ENCODE peak calls at places on chromosomes 6 and 20, in four cellular contexts. X, N, T and B are unnamed samples.

GRCh38 chr6:107657755-107658461 is 166.2 kb downstream of the SCML4 start:
- DNase-seq in X (peak), N (peak), T (no peak), B (no peak)

GRCh38 chr6:43771210-43771857 is 1.3 kb downstream of the VEGFA start:
- DNase-seq in X (peak), T (peak), N (no peak), B (no peak)

GRCh38 chr20:44448753-44449546 is 26.7 kb upstream of the TTPAL start:
- DNase-seq in T (peak), X (no peak), N (peak), B (peak)

GRCh38 chr6:32752580-32752979 is 10.8 kb downstream of the HLA-DQB2 start:
- DNase-seq in T (no peak), N (no peak), X (no peak), B (no peak)

GRCh38 chr6:81806793-81807565 is 54.5 kb upstream of the TENT5A start:
- DNase-seq in T (no peak), X (no peak), N (no peak), B (no peak)

GRCh38 chr6:41072836-41073202 is at the start of gene NFYA:
- DNase-seq in N (no peak), X (peak), T (peak), B (peak)

GRCh38 chr6:115071962-115072361 is 729.1 kb upstream of the HS3ST5 start:
- DNase-seq in N (no peak), T (no peak), X (no peak), B (no peak)

GRCh38 chr6:148857817-148858390 is 111.1 kb downstream of the UST start:
- DNase-seq in N (no peak), X (peak), T (no peak), B (no peak)

GRCh38 chr6:42230320-42231034 is 12.8 kb upstream of the MRPS10 start:
- DNase-seq in X (peak), T (peak), N (no peak), B (no peak)

GRCh38 chr20:1983311-1983710 is 10.5 kb downstream of the PDYN start:
- DNase-seq in X (no peak), N (no peak), T (no peak), B (no peak)

DNA sequence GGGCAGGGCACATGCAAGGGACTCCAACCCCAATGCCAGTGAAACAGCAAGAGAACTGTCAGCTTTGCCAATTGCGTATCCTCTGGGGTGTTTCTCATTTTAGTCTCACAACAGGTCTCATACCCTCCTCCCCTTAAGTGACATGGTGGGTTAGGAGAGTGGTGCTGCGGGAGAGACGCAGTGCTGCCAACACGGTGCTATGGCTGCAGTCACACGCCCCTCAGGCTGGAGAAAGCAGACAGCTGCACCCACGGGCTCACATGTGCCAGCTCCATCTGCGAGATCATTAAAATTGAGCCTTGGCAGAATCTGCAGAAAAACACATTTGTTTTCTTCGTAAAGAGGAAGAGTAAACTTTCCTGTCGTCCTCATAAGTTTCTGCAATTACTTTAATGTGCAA is 114.7 kb downstream of the ANKRD60 start:
- DNase-seq in X (no peak), T (no peak), N (no peak), B (no peak)
- TF ChIP-seq CTCF in X (no peak), T (no peak), N (no peak), B (no peak)

GRCh38 chr20:62424249-62425109 is 2.9 kb downstream of the RBBP8NL start:
- DNase-seq in X (no peak), T (no peak), N (no peak), B (no peak)
- TF ChIP-seq CHD1 in X (no peak), T (no peak), N (no peak), B (no peak)

GRCh38 chr6:88705601-88706000 is 257.8 kb downstream of the RNGTT start:
- DNase-seq in X (no peak), T (peak), N (peak), B (no peak)
- TF ChIP-seq CTCF in X (no peak), T (no peak), N (no peak), B (no peak)

GRCh38 chr6:26249959-26250805 is 114.8 kb upstream of the BTN3A2 start:
- DNase-seq in N (peak), T (peak), X (peak), B (no peak)
- TF ChIP-seq CHD1 in N (peak), T (peak), X (no peak), B (peak)

GRCh38 chr6:166957805-166958076 is 1.4 kb upstream of the RNASET2 start:
- DNase-seq in N (no peak), X (no peak), T (no peak), B (no peak)

GRCh38 chr6:166956444-166957086 is at the start of gene RNASET2:
- DNase-seq in N (no peak), T (peak), X (peak), B (no peak)

GRCh38 chr6:166958926-166959861 is 2.8 kb upstream of the RNASET2 start:
- DNase-seq in N (no peak), T (peak), X (no peak), B (no peak)

GRCh38 chr6:166955865-166956443 is 396 bp downstream of the RNASET2 start:
- DNase-seq in T (no peak), X (peak), N (no peak), B (no peak)

DNA sequence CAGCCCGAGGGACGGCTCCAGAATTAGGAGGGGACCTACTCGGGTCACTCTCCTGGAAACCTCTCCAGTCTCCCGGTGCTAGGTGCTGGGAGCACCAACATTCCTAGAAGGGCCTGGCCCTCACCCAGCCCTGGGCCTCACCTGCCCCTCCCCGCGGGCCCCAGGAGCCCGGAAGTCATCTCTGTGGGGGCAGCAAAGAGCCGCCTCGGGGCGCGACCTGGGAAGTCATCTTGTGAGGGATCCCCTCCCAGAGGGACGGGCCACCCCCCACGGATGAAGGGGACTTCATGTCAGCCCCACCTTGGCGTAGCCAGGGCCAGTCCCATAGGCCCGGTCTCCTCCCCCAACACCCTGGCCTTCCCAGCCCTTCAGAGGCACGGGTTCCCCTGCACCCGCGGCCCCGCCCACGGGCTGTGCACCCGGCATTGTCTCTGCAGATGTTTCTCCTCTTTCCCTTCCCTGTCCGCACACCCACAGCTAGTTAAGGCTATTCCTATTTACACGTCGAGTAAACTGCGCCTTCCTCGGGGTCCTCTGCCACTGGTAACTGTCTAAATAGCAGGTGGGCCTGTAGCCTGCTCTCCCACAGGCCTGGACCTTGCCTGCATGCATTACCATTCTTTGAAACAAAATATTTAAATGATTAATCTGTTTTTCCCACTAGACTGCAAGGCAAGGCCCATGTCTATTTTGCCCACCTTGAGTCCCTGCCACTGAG is 896 bp upstream of the RNASET2 start:
- DNase-seq in T (peak), N (no peak), X (no peak), B (peak)
- TF ChIP-seq CTCF in T (no peak), N (peak), X (no peak), B (no peak)

GRCh38 chr20:13042458-13042794 is 33.7 kb downstream of the SPTLC3 start:
- DNase-seq in T (no peak), X (no peak), N (no peak), B (no peak)

GRCh38 chr20:13037727-13038126 is 29.0 kb downstream of the SPTLC3 start:
- DNase-seq in T (no peak), X (peak), N (no peak), B (no peak)

GRCh38 chr20:13046409-13046808 is 37.6 kb downstream of the SPTLC3 start:
- DNase-seq in X (no peak), N (no peak), T (no peak), B (no peak)

GRCh38 chr20:13041574-13042457 is 33.0 kb downstream of the SPTLC3 start:
- DNase-seq in T (no peak), N (no peak), X (peak), B (no peak)
- TF ChIP-seq CHD1 in T (no peak), N (no peak), X (no peak), B (no peak)

GRCh38 chr6:53934013-53934412 is 139.2 kb downstream of the LRRC1 start:
- DNase-seq in T (no peak), N (no peak), X (no peak), B (no peak)

GRCh38 chr6:53937461-53937860 is 142.7 kb downstream of the LRRC1 start:
- DNase-seq in N (no peak), T (no peak), X (no peak), B (no peak)

GRCh38 chr6:53939830-53940229 is 145.0 kb downstream of the LRRC1 start:
- DNase-seq in N (no peak), X (no peak), T (no peak), B (no peak)

GRCh38 chr6:53943410-53943809 is 148.6 kb downstream of the LRRC1 start:
- DNase-seq in N (no peak), T (no peak), X (no peak), B (no peak)

DNA sequence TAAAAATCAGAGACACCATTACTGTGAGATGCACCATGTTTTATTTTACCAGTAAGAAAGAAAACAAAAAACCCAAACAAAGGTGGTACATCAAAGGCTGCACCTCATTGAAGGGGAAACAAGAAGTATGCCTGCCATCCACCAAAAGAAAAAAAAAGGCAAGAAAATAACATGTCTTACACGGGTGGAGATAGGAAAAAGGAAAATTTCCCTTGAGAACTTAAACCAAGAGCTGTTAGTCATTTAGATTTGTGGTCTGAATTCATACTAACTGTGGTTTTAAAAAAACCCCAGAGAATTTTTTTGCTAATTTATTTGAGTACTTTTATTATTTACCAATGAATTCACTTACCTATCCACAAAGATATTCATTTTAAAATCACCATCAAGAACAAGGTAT is 144.0 kb downstream of the LRRC1 start:
- DNase-seq in X (peak), T (no peak), N (no peak), B (no peak)
- TF ChIP-seq CTCF in X (no peak), T (no peak), N (no peak), B (no peak)